ENCODE peak calls at places on chromosomes 4 and X, in ten cellular contexts. Z is NT2/D1, J is foreskin fibroblast, B is AG04449, L is RWPE2, I is transverse colon, D is fibroblast of pulmonary artery, N is HFF-Myc, P is GM12865, K is mammary epithelial cell. O is an unnamed sample.

GRCh38 chr4:8180310-8181093 is 18.6 kb upstream of the SH3TC1 start:
- DNase-seq in Z (no peak), J (no peak), B (no peak), L (no peak), I (no peak), D (no peak), N (no peak), P (no peak), K (peak), O (no peak)

GRCh38 chrX:86714441-86714840 is 566.2 kb downstream of the DACH2 start:
- DNase-seq in Z (no peak), J (no peak), B (no peak), L (no peak), I (no peak), D (no peak), N (no peak), P (no peak), K (no peak), O (no peak)

GRCh38 chr4:69991016-69991415 is 4.8 kb upstream of the STATH start:
- DNase-seq in Z (no peak), J (no peak), B (no peak), L (no peak), I (no peak), D (no peak), N (no peak), P (no peak), K (no peak), O (peak)

GRCh38 chr4:189511581-189511980 is 429.1 kb upstream of the FRG1 start:
- DNase-seq in Z (no peak), J (no peak), B (no peak), L (no peak), I (no peak), D (no peak), N (no peak), P (no peak), K (no peak), O (no peak)

GRCh38 chrX:48934581-48935331 is 15.9 kb upstream of the PIM2 start:
- DNase-seq in Z (no peak), J (no peak), B (no peak), L (no peak), I (no peak), D (no peak), N (no peak), P (no peak), K (no peak), O (no peak)

GRCh38 chr4:83686166-83686565 is 150.3 kb downstream of the GPAT3 start:
- DNase-seq in Z (no peak), J (peak), B (peak), L (peak), I (no peak), D (no peak), N (peak), P (no peak), K (peak), O (no peak)

GRCh38 chr4:64497526-64497925 is 88.3 kb upstream of the TECRL start:
- DNase-seq in Z (no peak), J (no peak), B (no peak), L (no peak), I (no peak), D (peak), N (no peak), P (no peak), K (no peak), O (peak)

GRCh38 chr4:143230683-143231082 is 46.0 kb downstream of the USP38 start:
- DNase-seq in Z (no peak), J (no peak), B (no peak), L (no peak), I (no peak), D (no peak), N (no peak), P (peak), K (no peak), O (no peak)

GRCh38 chr4:1375051-1375721 is 28.2 kb downstream of the UVSSA start:
- DNase-seq in Z (no peak), J (no peak), B (no peak), L (peak), I (no peak), D (no peak), N (no peak), P (no peak), K (no peak), O (no peak)

GRCh38 chrX:78123190-78123589 is 16.3 kb downstream of the TAF9B start:
- DNase-seq in Z (no peak), J (peak), B (no peak), L (no peak), I (no peak), D (no peak), N (no peak), P (no peak), K (peak), O (no peak)

GRCh38 chrX:121581885-121582284 is 534.5 kb downstream of the GLUD2 start:
- DNase-seq in Z (no peak), J (no peak), B (no peak), L (no peak), I (no peak), D (no peak), N (no peak), P (no peak), K (peak), O (no peak)

GRCh38 chrX:63506320-63506719 is 155.2 kb upstream of the SPIN4 start:
- DNase-seq in Z (peak), J (peak), B (no peak), L (no peak), I (no peak), D (peak), N (no peak), P (peak), K (peak), O (peak)

GRCh38 chrX:20514358-20514757 is 247.6 kb upstream of the RPS6KA3 start:
- DNase-seq in Z (no peak), J (peak), B (no peak), L (no peak), I (no peak), D (peak), N (peak), P (no peak), K (peak), O (peak)

GRCh38 chr4:17366496-17366895 is 145.4 kb downstream of the QDPR start:
- DNase-seq in Z (no peak), J (no peak), B (no peak), L (no peak), I (no peak), D (no peak), N (no peak), P (no peak), K (no peak), O (no peak)

GRCh38 chr4:120071192-120071795 is 4.6 kb upstream of the MAD2L1 start:
- DNase-seq in Z (peak), J (peak), B (no peak), L (no peak), I (peak), D (peak), N (peak), P (peak), K (peak), O (peak)

GRCh38 chr4:111943796-111944203 is 201.5 kb upstream of the FAM241A start:
- DNase-seq in Z (peak), J (peak), B (no peak), L (no peak), I (peak), D (peak), N (no peak), P (peak), K (peak), O (peak)

GRCh38 chrX:148380614-148381561 is 119.5 kb upstream of the AFF2 start:
- DNase-seq in Z (no peak), J (no peak), B (no peak), L (no peak), I (peak), D (no peak), N (no peak), P (peak), K (peak), O (no peak)

GRCh38 chrX:136259543-136259942 is 8.3 kb upstream of the MAP7D3 start:
- DNase-seq in Z (no peak), J (no peak), B (no peak), L (no peak), I (no peak), D (peak), N (no peak), P (no peak), K (no peak), O (peak)

GRCh38 chrX:41238543-41238942 is 95.4 kb upstream of the DDX3X start:
- DNase-seq in Z (peak), J (peak), B (no peak), L (no peak), I (no peak), D (peak), N (peak), P (peak), K (peak), O (no peak)

GRCh38 chr4:123876640-123877039 is 480.0 kb downstream of the SPRY1 start:
- DNase-seq in Z (no peak), J (no peak), B (no peak), L (no peak), I (no peak), D (no peak), N (no peak), P (no peak), K (no peak), O (no peak)

GRCh38 chr4:33323393-33323792 is 2603.2 kb downstream of the PCDH7 start:
- DNase-seq in Z (no peak), J (no peak), B (no peak), L (no peak), I (no peak), D (no peak), N (no peak), P (no peak), K (no peak), O (no peak)

GRCh38 chrX:67654301-67654700 is 110.5 kb downstream of the AR start:
- DNase-seq in Z (no peak), J (no peak), B (no peak), L (no peak), I (no peak), D (no peak), N (no peak), P (no peak), K (no peak), O (no peak)

GRCh38 chr4:59612235-59612634 is 1587.9 kb upstream of the ADGRL3 start:
- DNase-seq in Z (no peak), J (peak), B (no peak), L (no peak), I (no peak), D (peak), N (no peak), P (no peak), K (peak), O (peak)

GRCh38 chrX:133670394-133670793 is 255.1 kb upstream of the GPC4 start:
- DNase-seq in Z (no peak), J (no peak), B (no peak), L (no peak), I (no peak), D (peak), N (no peak), P (peak), K (peak), O (peak)

GRCh38 chrX:107135076-107135964 is 16.7 kb upstream of the RBM41 start:
- DNase-seq in Z (no peak), J (peak), B (no peak), L (no peak), I (no peak), D (peak), N (no peak), P (no peak), K (peak), O (no peak)

GRCh38 chrX:21963736-21964135 is 23.2 kb downstream of the SMS start:
- DNase-seq in Z (no peak), J (peak), B (no peak), L (no peak), I (no peak), D (peak), N (no peak), P (no peak), K (no peak), O (peak)

GRCh38 chrX:33062016-33062415 is 149.3 kb downstream of the DMD start:
- DNase-seq in Z (no peak), J (no peak), B (no peak), L (no peak), I (no peak), D (no peak), N (no peak), P (no peak), K (no peak), O (no peak)

GRCh38 chr4:147865926-147866325 is 134.0 kb downstream of the ARHGAP10 start:
- DNase-seq in Z (no peak), J (no peak), B (no peak), L (no peak), I (no peak), D (peak), N (no peak), P (no peak), K (no peak), O (no peak)

GRCh38 chrX:103716967-103717366 is 6.3 kb downstream of the TMEM31 start:
- DNase-seq in Z (no peak), J (peak), B (no peak), L (no peak), I (peak), D (peak), N (peak), P (no peak), K (peak), O (no peak)

GRCh38 chr4:93670434-93670833 is 158.1 kb upstream of the ATOH1 start:
- DNase-seq in Z (no peak), J (no peak), B (no peak), L (no peak), I (no peak), D (no peak), N (no peak), P (no peak), K (no peak), O (no peak)

GRCh38 chr4:57404463-57404862 is 294.3 kb upstream of the IGFBP7 start:
- DNase-seq in Z (no peak), J (no peak), B (no peak), L (no peak), I (no peak), D (no peak), N (no peak), P (no peak), K (no peak), O (no peak)

GRCh38 chr4:3179126-3179706 is 69.7 kb upstream of the MSANTD1 start:
- DNase-seq in Z (no peak), J (no peak), B (no peak), L (no peak), I (no peak), D (no peak), N (no peak), P (no peak), K (no peak), O (no peak)

GRCh38 chr4:89284828-89285227 is 22.8 kb downstream of the GPRIN3 start:
- DNase-seq in Z (no peak), J (no peak), B (no peak), L (no peak), I (no peak), D (no peak), N (no peak), P (no peak), K (no peak), O (no peak)

GRCh38 chrX:119145241-119145653 is 17.6 kb upstream of the KIAA1210 start:
- DNase-seq in Z (peak), J (no peak), B (no peak), L (no peak), I (peak), D (peak), N (no peak), P (peak), K (peak), O (peak)

GRCh38 chr4:14783011-14783877 is 219.0 kb upstream of the CPEB2 start:
- DNase-seq in Z (no peak), J (peak), B (no peak), L (peak), I (no peak), D (peak), N (no peak), P (peak), K (peak), O (no peak)

GRCh38 chrX:72245461-72246089 is 6.7 kb upstream of the ERCC6L start:
- DNase-seq in Z (peak), J (peak), B (no peak), L (no peak), I (peak), D (peak), N (peak), P (peak), K (peak), O (peak)

GRCh38 chr4:2256156-2256731 is 5.7 kb downstream of the MXD4 start:
- DNase-seq in Z (no peak), J (no peak), B (no peak), L (peak), I (peak), D (peak), N (no peak), P (no peak), K (no peak), O (no peak)

GRCh38 chr4:173332021-173332487 is 2.1 kb downstream of the HMGB2 start:
- DNase-seq in Z (no peak), J (no peak), B (no peak), L (no peak), I (no peak), D (peak), N (no peak), P (peak), K (no peak), O (peak)
- H3K4me3 ChIP-seq in Z (no peak), J (peak), B (peak), L (peak), I (peak), D (peak), N (peak), P (peak), K (peak), O (peak)

GRCh38 chr4:25310825-25311210 is 1.8 kb upstream of the ZCCHC4 start:
- DNase-seq in Z (no peak), J (no peak), B (no peak), L (no peak), I (no peak), D (no peak), N (no peak), P (peak), K (no peak), O (no peak)
- H3K4me3 ChIP-seq in Z (no peak), J (peak), B (no peak), L (no peak), I (no peak), D (no peak), N (no peak), P (peak), K (no peak), O (no peak)

GRCh38 chr4:108172231-108172779 is 3.6 kb upstream of the LEF1 start:
- DNase-seq in Z (no peak), J (no peak), B (no peak), L (no peak), I (peak), D (no peak), N (no peak), P (peak), K (no peak), O (peak)
- H3K4me3 ChIP-seq in Z (peak), J (peak), B (peak), L (peak), I (peak), D (no peak), N (peak), P (peak), K (peak), O (peak)

GRCh38 chr4:76459291-76459723 is 24.3 kb downstream of the SHROOM3 start:
- DNase-seq in Z (peak), J (no peak), B (peak), L (no peak), I (no peak), D (peak), N (no peak), P (no peak), K (peak), O (peak)
- H3K4me3 ChIP-seq in Z (no peak), J (no peak), B (no peak), L (no peak), I (no peak), D (no peak), N (no peak), P (no peak), K (no peak), O (no peak)

DNA sequence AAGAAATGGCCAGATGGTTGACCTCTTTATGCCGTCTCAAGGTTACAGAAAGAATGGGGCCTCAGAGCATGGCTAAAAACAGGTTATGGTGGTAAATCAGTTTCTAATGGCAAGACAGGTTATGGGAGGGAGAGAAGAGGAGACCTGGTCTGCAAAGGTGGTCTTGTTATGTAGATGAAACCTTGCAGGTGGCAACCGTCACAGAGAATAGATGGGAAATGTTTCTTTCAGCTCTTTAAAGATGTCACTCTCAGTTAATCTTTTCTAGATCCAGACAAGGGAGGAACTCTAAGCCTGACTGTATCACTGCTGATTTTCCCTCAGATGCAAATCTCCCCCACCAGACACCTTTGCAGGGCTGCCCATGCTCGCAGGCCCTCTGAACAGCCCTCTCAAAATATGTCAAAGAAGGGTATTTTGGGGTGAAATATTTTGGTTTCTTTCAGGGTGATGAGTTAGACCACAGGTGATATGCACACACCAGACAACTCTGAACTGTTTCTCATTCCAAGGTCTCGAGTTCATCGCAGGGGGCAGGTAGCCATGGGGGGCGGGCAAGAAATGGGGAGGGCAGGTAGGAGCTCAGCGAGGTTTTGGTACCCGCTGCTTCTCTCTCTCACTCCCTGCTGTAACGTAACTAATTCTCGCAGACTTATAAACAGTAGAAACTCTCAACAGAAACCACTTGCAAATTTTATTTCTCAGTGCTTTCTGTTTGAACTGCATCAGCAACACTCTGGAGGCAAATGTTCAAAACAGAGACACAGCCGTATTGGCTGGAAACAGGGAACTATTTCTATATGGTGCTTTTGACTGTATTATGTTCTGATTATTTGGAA is 32.4 kb downstream of the CASP3 start:
- DNase-seq in Z (peak), J (no peak), B (no peak), L (no peak), I (peak), D (no peak), N (no peak), P (peak), K (no peak), O (no peak)
- H3K4me3 ChIP-seq in Z (no peak), J (no peak), B (no peak), L (no peak), I (no peak), D (no peak), N (no peak), P (peak), K (no peak), O (no peak)

GRCh38 chr4:26323807-26324206 is 3.0 kb downstream of the RBPJ start:
- DNase-seq in Z (no peak), J (no peak), B (no peak), L (no peak), I (no peak), D (peak), N (no peak), P (no peak), K (no peak), O (no peak)
- H3K4me3 ChIP-seq in Z (no peak), J (peak), B (no peak), L (no peak), I (no peak), D (no peak), N (peak), P (no peak), K (no peak), O (no peak)

GRCh38 chr4:152352215-152352614 is 183.7 kb downstream of the FBXW7 start:
- DNase-seq in Z (no peak), J (no peak), B (no peak), L (no peak), I (no peak), D (no peak), N (no peak), P (no peak), K (no peak), O (no peak)
- H3K4me3 ChIP-seq in Z (no peak), J (peak), B (peak), L (peak), I (peak), D (peak), N (peak), P (peak), K (peak), O (peak)

GRCh38 chrX:47574096-47574553 is 8.1 kb upstream of the TIMP1 start:
- DNase-seq in Z (no peak), J (no peak), B (no peak), L (no peak), I (no peak), D (no peak), N (no peak), P (no peak), K (no peak), O (peak)
- H3K4me3 ChIP-seq in Z (peak), J (no peak), B (peak), L (peak), I (peak), D (peak), N (peak), P (no peak), K (peak), O (peak)

GRCh38 chr4:169665039-169665732 is 44.8 kb downstream of the CLCN3 start:
- DNase-seq in Z (no peak), J (no peak), B (no peak), L (no peak), I (no peak), D (no peak), N (no peak), P (no peak), K (no peak), O (no peak)
- H3K4me3 ChIP-seq in Z (no peak), J (no peak), B (no peak), L (no peak), I (no peak), D (no peak), N (no peak), P (no peak), K (no peak), O (no peak)